ENCODE peak calls at places on chromosomes 16 and 17, in seven cellular contexts. One of them, this sample, is unnamed.

GRCh38 chr16:22318690-22319358 is 21.6 kb downstream of the POLR3E start:
- DNase-seq in activated naive CD4-positive, alpha-beta T cell: no peak
- DNase-seq in BE2C: peak
- DNase-seq in cardiac fibroblast: peak
- DNase-seq in HCEC 1CT: peak
- DNase-seq in foreskin fibroblast: peak
- DNase-seq in WTC11: peak
- DNase-seq in this sample: peak

GRCh38 chr17:19753049-19753444 is 4.9 kb upstream of the ALDH3A1 start:
- DNase-seq in HCEC 1CT: peak
- DNase-seq in foreskin fibroblast: peak
- DNase-seq in cardiac fibroblast: peak
- DNase-seq in WTC11: no peak
- DNase-seq in activated naive CD4-positive, alpha-beta T cell: no peak
- DNase-seq in BE2C: no peak
- DNase-seq in this sample: no peak

GRCh38 chr16:17358846-17359245 is 111.9 kb downstream of the XYLT1 start:
- DNase-seq in WTC11: no peak
- DNase-seq in foreskin fibroblast: no peak
- DNase-seq in activated naive CD4-positive, alpha-beta T cell: no peak
- DNase-seq in cardiac fibroblast: peak
- DNase-seq in BE2C: no peak
- DNase-seq in HCEC 1CT: no peak
- DNase-seq in this sample: no peak

GRCh38 chr16:19472487-19472886 is 49.4 kb downstream of the GDE1 start:
- DNase-seq in foreskin fibroblast: no peak
- DNase-seq in cardiac fibroblast: no peak
- DNase-seq in HCEC 1CT: no peak
- DNase-seq in activated naive CD4-positive, alpha-beta T cell: no peak
- DNase-seq in BE2C: no peak
- DNase-seq in WTC11: no peak
- DNase-seq in this sample: no peak

GRCh38 chr16:29663020-29663828 is at the start of gene SPN:
- DNase-seq in HCEC 1CT: no peak
- DNase-seq in foreskin fibroblast: no peak
- DNase-seq in cardiac fibroblast: no peak
- DNase-seq in BE2C: no peak
- DNase-seq in WTC11: no peak
- DNase-seq in activated naive CD4-positive, alpha-beta T cell: no peak
- DNase-seq in this sample: no peak

GRCh38 chr17:41666336-41666680 is 22.4 kb upstream of the EIF1 start:
- DNase-seq in activated naive CD4-positive, alpha-beta T cell: peak
- DNase-seq in cardiac fibroblast: peak
- DNase-seq in HCEC 1CT: peak
- DNase-seq in foreskin fibroblast: peak
- DNase-seq in BE2C: peak
- DNase-seq in WTC11: no peak
- DNase-seq in this sample: no peak

GRCh38 chr17:38730526-38731379 is 612 bp downstream of the CISD3 start:
- DNase-seq in WTC11: peak
- DNase-seq in activated naive CD4-positive, alpha-beta T cell: no peak
- DNase-seq in HCEC 1CT: peak
- DNase-seq in foreskin fibroblast: peak
- DNase-seq in cardiac fibroblast: peak
- DNase-seq in BE2C: peak
- DNase-seq in this sample: no peak

GRCh38 chr16:4803479-4804243 is 1.2 kb upstream of the ROGDI start:
- DNase-seq in foreskin fibroblast: peak
- DNase-seq in activated naive CD4-positive, alpha-beta T cell: no peak
- DNase-seq in HCEC 1CT: no peak
- DNase-seq in BE2C: no peak
- DNase-seq in cardiac fibroblast: peak
- DNase-seq in WTC11: no peak
- DNase-seq in this sample: no peak

GRCh38 chr17:17587614-17588336 is 3.7 kb downstream of the PEMT start:
- DNase-seq in foreskin fibroblast: no peak
- DNase-seq in activated naive CD4-positive, alpha-beta T cell: no peak
- DNase-seq in cardiac fibroblast: no peak
- DNase-seq in BE2C: no peak
- DNase-seq in WTC11: no peak
- DNase-seq in HCEC 1CT: no peak
- DNase-seq in this sample: no peak

GRCh38 chr17:5870231-5870953 is 199.8 kb upstream of the WSCD1 start:
- DNase-seq in HCEC 1CT: peak
- DNase-seq in BE2C: no peak
- DNase-seq in activated naive CD4-positive, alpha-beta T cell: no peak
- DNase-seq in cardiac fibroblast: no peak
- DNase-seq in WTC11: no peak
- DNase-seq in foreskin fibroblast: no peak
- DNase-seq in this sample: no peak

GRCh38 chr16:90061437-90061836 is 15.7 kb downstream of the PRDM7 start:
- DNase-seq in HCEC 1CT: no peak
- DNase-seq in cardiac fibroblast: peak
- DNase-seq in BE2C: no peak
- DNase-seq in WTC11: no peak
- DNase-seq in activated naive CD4-positive, alpha-beta T cell: no peak
- DNase-seq in foreskin fibroblast: no peak
- DNase-seq in this sample: no peak

GRCh38 chr17:57834146-57834741 is 15.6 kb downstream of the MRPS23 start:
- DNase-seq in activated naive CD4-positive, alpha-beta T cell: no peak
- DNase-seq in BE2C: peak
- DNase-seq in WTC11: peak
- DNase-seq in foreskin fibroblast: peak
- DNase-seq in HCEC 1CT: no peak
- DNase-seq in cardiac fibroblast: no peak
- DNase-seq in this sample: no peak

GRCh38 chr17:27667656-27668487 is 36.9 kb downstream of the LGALS9 start:
- DNase-seq in HCEC 1CT: no peak
- DNase-seq in activated naive CD4-positive, alpha-beta T cell: no peak
- DNase-seq in WTC11: no peak
- DNase-seq in BE2C: no peak
- DNase-seq in cardiac fibroblast: no peak
- DNase-seq in foreskin fibroblast: no peak
- DNase-seq in this sample: no peak

GRCh38 chr17:81039854-81040758 is 5.2 kb downstream of the BAIAP2 start:
- DNase-seq in BE2C: peak
- DNase-seq in HCEC 1CT: no peak
- DNase-seq in WTC11: no peak
- DNase-seq in cardiac fibroblast: peak
- DNase-seq in activated naive CD4-positive, alpha-beta T cell: no peak
- DNase-seq in foreskin fibroblast: peak
- DNase-seq in this sample: no peak

GRCh38 chr16:22659933-22660332 is 149.2 kb downstream of the NPIPB5 start:
- DNase-seq in activated naive CD4-positive, alpha-beta T cell: no peak
- DNase-seq in foreskin fibroblast: no peak
- DNase-seq in BE2C: no peak
- DNase-seq in WTC11: no peak
- DNase-seq in HCEC 1CT: peak
- DNase-seq in cardiac fibroblast: no peak
- DNase-seq in this sample: no peak

GRCh38 chr16:1048442-1049112 is 24.0 kb upstream of the SSTR5 start:
- DNase-seq in WTC11: peak
- DNase-seq in activated naive CD4-positive, alpha-beta T cell: no peak
- DNase-seq in BE2C: peak
- DNase-seq in cardiac fibroblast: peak
- DNase-seq in HCEC 1CT: no peak
- DNase-seq in foreskin fibroblast: peak
- DNase-seq in this sample: no peak

GRCh38 chr16:74601131-74601871 is 5.6 kb downstream of the GLG1 start:
- DNase-seq in activated naive CD4-positive, alpha-beta T cell: no peak
- DNase-seq in foreskin fibroblast: no peak
- DNase-seq in cardiac fibroblast: no peak
- DNase-seq in BE2C: no peak
- DNase-seq in HCEC 1CT: no peak
- DNase-seq in WTC11: no peak
- DNase-seq in this sample: no peak

GRCh38 chr16:22027633-22028032 is 19.7 kb downstream of the MOSMO start:
- DNase-seq in foreskin fibroblast: peak
- DNase-seq in activated naive CD4-positive, alpha-beta T cell: no peak
- DNase-seq in BE2C: no peak
- DNase-seq in HCEC 1CT: no peak
- DNase-seq in cardiac fibroblast: peak
- DNase-seq in WTC11: no peak
- DNase-seq in this sample: no peak

GRCh38 chr17:62827722-62828498 is 19.8 kb upstream of the MARCHF10 start:
- DNase-seq in WTC11: no peak
- DNase-seq in activated naive CD4-positive, alpha-beta T cell: no peak
- DNase-seq in foreskin fibroblast: no peak
- DNase-seq in HCEC 1CT: peak
- DNase-seq in BE2C: peak
- DNase-seq in cardiac fibroblast: peak
- DNase-seq in this sample: no peak

GRCh38 chr16:72172105-72173034 is at the start of gene PMFBP1:
- DNase-seq in BE2C: no peak
- DNase-seq in HCEC 1CT: peak
- DNase-seq in WTC11: no peak
- DNase-seq in activated naive CD4-positive, alpha-beta T cell: no peak
- DNase-seq in cardiac fibroblast: peak
- DNase-seq in foreskin fibroblast: peak
- DNase-seq in this sample: no peak

GRCh38 chr17:80045703-80046102 is 9.3 kb downstream of the CCDC40 start:
- DNase-seq in HCEC 1CT: no peak
- DNase-seq in WTC11: no peak
- DNase-seq in activated naive CD4-positive, alpha-beta T cell: no peak
- DNase-seq in cardiac fibroblast: no peak
- DNase-seq in BE2C: no peak
- DNase-seq in foreskin fibroblast: no peak
- DNase-seq in this sample: no peak

GRCh38 chr16:64534180-64534780 is 587.6 kb downstream of the CDH11 start:
- DNase-seq in HCEC 1CT: no peak
- DNase-seq in activated naive CD4-positive, alpha-beta T cell: no peak
- DNase-seq in cardiac fibroblast: no peak
- DNase-seq in BE2C: no peak
- DNase-seq in foreskin fibroblast: no peak
- DNase-seq in WTC11: no peak
- DNase-seq in this sample: no peak

GRCh38 chr16:75265911-75266701 is 14.7 kb upstream of the BCAR1 start:
- DNase-seq in foreskin fibroblast: no peak
- DNase-seq in HCEC 1CT: peak
- DNase-seq in BE2C: peak
- DNase-seq in WTC11: peak
- DNase-seq in activated naive CD4-positive, alpha-beta T cell: no peak
- DNase-seq in cardiac fibroblast: peak
- DNase-seq in this sample: peak

GRCh38 chr17:50153650-50154575 is 3.4 kb upstream of the PPP1R9B start:
- DNase-seq in BE2C: peak
- DNase-seq in foreskin fibroblast: no peak
- DNase-seq in activated naive CD4-positive, alpha-beta T cell: no peak
- DNase-seq in HCEC 1CT: no peak
- DNase-seq in WTC11: no peak
- DNase-seq in cardiac fibroblast: no peak
- DNase-seq in this sample: no peak

GRCh38 chr16:88005148-88005547 is 53.9 kb downstream of the BANP start:
- DNase-seq in BE2C: no peak
- DNase-seq in foreskin fibroblast: no peak
- DNase-seq in activated naive CD4-positive, alpha-beta T cell: no peak
- DNase-seq in WTC11: peak
- DNase-seq in HCEC 1CT: no peak
- DNase-seq in cardiac fibroblast: peak
- DNase-seq in this sample: no peak

GRCh38 chr16:16797239-16797638 is 418.3 kb downstream of the NPIPA7 start:
- DNase-seq in HCEC 1CT: no peak
- DNase-seq in activated naive CD4-positive, alpha-beta T cell: no peak
- DNase-seq in foreskin fibroblast: no peak
- DNase-seq in WTC11: peak
- DNase-seq in cardiac fibroblast: no peak
- DNase-seq in BE2C: no peak
- DNase-seq in this sample: no peak

GRCh38 chr17:4540224-4541040 is 14.8 kb downstream of the MYBBP1A start:
- DNase-seq in activated naive CD4-positive, alpha-beta T cell: no peak
- DNase-seq in HCEC 1CT: no peak
- DNase-seq in foreskin fibroblast: no peak
- DNase-seq in WTC11: peak
- DNase-seq in BE2C: no peak
- DNase-seq in cardiac fibroblast: no peak
- DNase-seq in this sample: no peak

GRCh38 chr16:70715860-70716357 is 30.1 kb upstream of the MTSS2 start:
- DNase-seq in WTC11: no peak
- DNase-seq in activated naive CD4-positive, alpha-beta T cell: no peak
- DNase-seq in cardiac fibroblast: peak
- DNase-seq in BE2C: no peak
- DNase-seq in HCEC 1CT: no peak
- DNase-seq in foreskin fibroblast: no peak
- DNase-seq in this sample: no peak

GRCh38 chr17:75622071-75622470 is 11.2 kb upstream of the SMIM5 start:
- DNase-seq in HCEC 1CT: no peak
- DNase-seq in activated naive CD4-positive, alpha-beta T cell: no peak
- DNase-seq in cardiac fibroblast: no peak
- DNase-seq in BE2C: no peak
- DNase-seq in WTC11: no peak
- DNase-seq in foreskin fibroblast: no peak
- DNase-seq in this sample: no peak

GRCh38 chr17:29059281-29059680 is 16.3 kb downstream of the PIPOX start:
- DNase-seq in activated naive CD4-positive, alpha-beta T cell: no peak
- DNase-seq in BE2C: no peak
- DNase-seq in foreskin fibroblast: peak
- DNase-seq in cardiac fibroblast: peak
- DNase-seq in WTC11: no peak
- DNase-seq in HCEC 1CT: peak
- DNase-seq in this sample: no peak

GRCh38 chr17:48074322-48075054 is 26.3 kb downstream of the NFE2L1 start:
- DNase-seq in WTC11: peak
- DNase-seq in cardiac fibroblast: peak
- DNase-seq in BE2C: peak
- DNase-seq in HCEC 1CT: peak
- DNase-seq in activated naive CD4-positive, alpha-beta T cell: peak
- DNase-seq in foreskin fibroblast: peak
- DNase-seq in this sample: no peak

GRCh38 chr17:66831383-66832220 is 3.3 kb upstream of the CACNG5 start:
- DNase-seq in WTC11: no peak
- DNase-seq in foreskin fibroblast: no peak
- DNase-seq in cardiac fibroblast: no peak
- DNase-seq in BE2C: no peak
- DNase-seq in HCEC 1CT: no peak
- DNase-seq in activated naive CD4-positive, alpha-beta T cell: no peak
- DNase-seq in this sample: no peak

GRCh38 chr16:8621221-8621571 is 302 bp upstream of the METTL22 start:
- DNase-seq in activated naive CD4-positive, alpha-beta T cell: no peak
- DNase-seq in WTC11: no peak
- DNase-seq in foreskin fibroblast: no peak
- DNase-seq in HCEC 1CT: no peak
- DNase-seq in cardiac fibroblast: no peak
- DNase-seq in BE2C: no peak
- DNase-seq in this sample: no peak

GRCh38 chr16:2194852-2195315 is 1.5 kb downstream of the CASKIN1 start:
- DNase-seq in HCEC 1CT: peak
- DNase-seq in cardiac fibroblast: peak
- DNase-seq in activated naive CD4-positive, alpha-beta T cell: no peak
- DNase-seq in foreskin fibroblast: no peak
- DNase-seq in BE2C: peak
- DNase-seq in WTC11: peak
- DNase-seq in this sample: no peak

GRCh38 chr17:42682400-42683384 is at the start of gene CNTNAP1:
- DNase-seq in foreskin fibroblast: peak
- DNase-seq in HCEC 1CT: peak
- DNase-seq in WTC11: peak
- DNase-seq in cardiac fibroblast: peak
- DNase-seq in activated naive CD4-positive, alpha-beta T cell: no peak
- DNase-seq in BE2C: peak
- DNase-seq in this sample: no peak

GRCh38 chr17:55303008-55303493 is 38.3 kb downstream of the HLF start:
- DNase-seq in foreskin fibroblast: no peak
- DNase-seq in activated naive CD4-positive, alpha-beta T cell: no peak
- DNase-seq in BE2C: no peak
- DNase-seq in WTC11: no peak
- DNase-seq in HCEC 1CT: no peak
- DNase-seq in cardiac fibroblast: no peak
- DNase-seq in this sample: no peak